ENCODE peak calls at places on chromosomes 5 and 9, in five cellular contexts. U is CD8-positive, alpha-beta T cell; S is neural crest cell; K is GM20000; W is cardiac fibroblast. J is an unnamed sample.

GRCh38 chr9:6415266-6415665 is 2.3 kb downstream of the UHRF2 start:
- DNase-seq in U (no peak), S (no peak), K (no peak), W (no peak), J (no peak)

GRCh38 chr9:116594552-116594951 is 92.6 kb upstream of the TRIM32 start:
- DNase-seq in U (no peak), S (no peak), K (no peak), W (peak; percentile 95), J (no peak)

GRCh38 chr9:111300140-111300735 is 29.8 kb downstream of the OR2K2 start:
- DNase-seq in U (no peak), S (no peak), K (no peak), W (no peak), J (no peak)

GRCh38 chr5:10885026-10885425 is 124.0 kb upstream of the DAP start:
- DNase-seq in U (no peak), S (no peak), K (no peak), W (peak; percentile 63), J (no peak)

GRCh38 chr9:78622131-78622530 is 325.2 kb downstream of the PSAT1 start:
- DNase-seq in U (no peak), S (no peak), K (no peak), W (no peak), J (no peak)

GRCh38 chr9:3136999-3137675 is 293.2 kb upstream of the PUM3 start:
- DNase-seq in U (no peak), S (no peak), K (no peak), W (no peak), J (no peak)

GRCh38 chr5:174300118-174300940 is 254.8 kb downstream of the NSG2 start:
- DNase-seq in U (no peak), S (no peak), K (no peak), W (no peak), J (no peak)

GRCh38 chr5:175246242-175246891 is 197.6 kb downstream of the DRD1 start:
- DNase-seq in U (no peak), S (no peak), K (no peak), W (peak; percentile 82), J (no peak)

GRCh38 chr9:137411670-137412380 is 11.1 kb downstream of the EXD3 start:
- DNase-seq in U (no peak), S (no peak), K (peak; percentile 86), W (peak; percentile 95), J (no peak)

GRCh38 chr9:86134361-86134760 is 35.0 kb upstream of the GOLM1 start:
- DNase-seq in U (no peak), S (no peak), K (no peak), W (no peak), J (no peak)

GRCh38 chr5:166639151-166639550 is 1652.3 kb upstream of the WWC1 start:
- DNase-seq in U (no peak), S (no peak), K (no peak), W (no peak), J (no peak)

DNA sequence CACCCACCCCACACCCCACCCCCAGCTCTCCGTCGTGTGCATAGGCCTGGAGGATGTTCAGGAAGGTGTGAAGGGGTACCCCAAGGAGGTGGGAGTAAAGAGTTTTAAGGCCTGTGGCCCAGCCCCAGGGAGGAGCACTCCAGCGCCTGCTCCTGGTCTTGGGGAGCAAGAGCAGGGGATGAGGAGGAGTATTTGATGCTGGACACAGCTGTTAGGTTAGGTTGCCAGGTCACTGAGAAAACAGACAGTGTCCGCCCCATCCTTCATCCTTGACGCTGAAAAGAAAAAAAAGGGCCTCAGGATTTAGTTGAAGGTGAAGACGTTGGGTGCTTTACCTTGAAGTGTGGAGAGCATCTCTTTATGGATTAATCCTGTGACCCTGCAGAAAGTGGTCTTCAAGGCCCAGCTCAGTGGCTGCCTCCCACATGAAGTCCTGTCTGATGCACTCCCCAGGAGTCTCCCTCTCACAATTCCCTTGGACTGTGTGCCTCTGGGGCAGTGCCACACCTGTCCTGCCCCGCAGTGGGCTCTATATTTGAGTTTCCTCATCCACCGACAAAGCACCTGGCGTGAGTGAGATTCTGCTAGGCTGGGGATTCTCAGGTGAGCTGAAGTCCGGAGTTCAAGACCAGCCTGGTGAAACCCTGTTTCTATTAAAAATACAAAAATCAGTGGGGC is 101.8 kb downstream of the SPRY4 start:
- DNase-seq in U (no peak), S (no peak), K (no peak), W (no peak), J (no peak)
- TF ChIP-seq CTCF in U (no peak), S (no peak), K (no peak), W (no peak), J (no peak)

DNA sequence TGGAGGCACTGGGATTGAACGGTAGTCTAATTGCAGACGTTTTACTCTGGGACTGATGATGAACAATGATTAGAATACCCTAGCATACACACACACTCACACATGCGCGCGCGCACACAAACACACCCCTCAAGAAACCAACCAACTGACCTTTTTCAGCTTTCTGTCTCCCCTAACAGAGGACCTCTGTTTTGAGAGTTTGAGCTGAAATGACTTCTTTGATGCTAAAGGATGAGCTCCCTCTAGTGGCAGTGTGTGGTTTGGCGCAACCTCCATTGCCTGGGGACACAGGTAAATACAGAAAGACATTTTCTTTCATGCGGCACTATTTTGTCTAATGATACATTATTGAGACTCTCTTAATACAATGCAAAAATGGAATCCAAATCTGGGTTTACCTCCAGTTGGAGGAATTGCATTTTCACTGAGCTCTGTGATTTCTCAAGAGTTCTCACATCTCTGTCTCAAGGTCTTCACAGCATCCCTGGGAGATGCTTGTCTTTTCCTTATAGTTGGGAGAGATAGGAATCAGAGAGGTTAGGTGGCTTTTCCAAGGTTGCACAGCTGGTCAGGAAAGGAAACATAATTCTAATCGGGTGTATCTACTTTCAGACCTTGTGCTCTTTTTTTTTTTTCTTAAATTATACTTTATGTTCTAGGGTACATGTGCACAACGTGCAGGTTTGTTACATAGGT is 187.5 kb downstream of the TMEM38B start:
- DNase-seq in U (peak; percentile 49), S (peak; percentile 72), K (peak; percentile 56), W (peak; percentile 69), J (peak; percentile 74)
- TF ChIP-seq CTCF in U (peak; percentile 74), S (peak; percentile 94), K (peak; percentile 90), W (peak; percentile 87), J (peak; percentile 82)

GRCh38 chr5:124411089-124411488 is 335.4 kb downstream of the ZNF608 start:
- DNase-seq in U (no peak), S (no peak), K (no peak), W (peak; percentile 18), J (no peak)
- TF ChIP-seq CTCF in U (no peak), S (peak; percentile 41), K (no peak), W (no peak), J (no peak)

GRCh38 chr5:179276838-179277395 is 68.3 kb downstream of the ADAMTS2 start:
- DNase-seq in U (no peak), S (no peak), K (no peak), W (no peak), J (no peak)
- TF ChIP-seq CTCF in U (no peak), S (peak; percentile 33), K (no peak), W (peak; percentile 23), J (no peak)

DNA sequence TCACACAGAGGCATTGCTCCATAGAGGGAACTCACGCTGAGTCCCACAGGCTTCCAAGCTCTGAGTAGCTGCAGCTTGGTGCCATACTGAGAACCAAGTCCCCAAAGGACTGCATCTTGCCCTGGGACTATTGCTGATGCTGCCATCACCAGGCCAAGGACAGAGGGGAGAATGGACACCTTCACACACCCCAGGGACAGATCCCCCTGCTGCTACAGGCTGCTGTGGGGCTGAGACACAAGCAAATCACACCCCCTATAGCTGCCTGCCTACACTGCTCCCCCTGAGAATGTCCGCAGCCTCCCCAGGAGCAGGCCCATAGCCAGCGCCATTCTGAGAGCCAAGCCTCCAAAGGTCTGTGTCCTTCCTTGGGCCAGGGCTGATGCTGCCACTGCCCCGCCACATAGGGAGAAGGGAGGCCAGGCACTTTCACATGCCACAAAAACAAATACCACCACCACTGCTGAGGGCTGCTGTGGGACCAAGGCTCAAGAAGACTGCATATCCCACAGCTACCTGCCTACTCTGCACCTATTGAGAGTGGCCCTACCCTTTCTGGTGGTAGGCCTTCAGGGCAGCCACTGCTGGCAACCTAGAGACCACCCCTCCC is 81.5 kb downstream of the SYK start:
- DNase-seq in U (no peak), S (no peak), K (no peak), W (no peak), J (no peak)
- TF ChIP-seq CTCF in U (no peak), S (no peak), K (no peak), W (no peak), J (no peak)

DNA sequence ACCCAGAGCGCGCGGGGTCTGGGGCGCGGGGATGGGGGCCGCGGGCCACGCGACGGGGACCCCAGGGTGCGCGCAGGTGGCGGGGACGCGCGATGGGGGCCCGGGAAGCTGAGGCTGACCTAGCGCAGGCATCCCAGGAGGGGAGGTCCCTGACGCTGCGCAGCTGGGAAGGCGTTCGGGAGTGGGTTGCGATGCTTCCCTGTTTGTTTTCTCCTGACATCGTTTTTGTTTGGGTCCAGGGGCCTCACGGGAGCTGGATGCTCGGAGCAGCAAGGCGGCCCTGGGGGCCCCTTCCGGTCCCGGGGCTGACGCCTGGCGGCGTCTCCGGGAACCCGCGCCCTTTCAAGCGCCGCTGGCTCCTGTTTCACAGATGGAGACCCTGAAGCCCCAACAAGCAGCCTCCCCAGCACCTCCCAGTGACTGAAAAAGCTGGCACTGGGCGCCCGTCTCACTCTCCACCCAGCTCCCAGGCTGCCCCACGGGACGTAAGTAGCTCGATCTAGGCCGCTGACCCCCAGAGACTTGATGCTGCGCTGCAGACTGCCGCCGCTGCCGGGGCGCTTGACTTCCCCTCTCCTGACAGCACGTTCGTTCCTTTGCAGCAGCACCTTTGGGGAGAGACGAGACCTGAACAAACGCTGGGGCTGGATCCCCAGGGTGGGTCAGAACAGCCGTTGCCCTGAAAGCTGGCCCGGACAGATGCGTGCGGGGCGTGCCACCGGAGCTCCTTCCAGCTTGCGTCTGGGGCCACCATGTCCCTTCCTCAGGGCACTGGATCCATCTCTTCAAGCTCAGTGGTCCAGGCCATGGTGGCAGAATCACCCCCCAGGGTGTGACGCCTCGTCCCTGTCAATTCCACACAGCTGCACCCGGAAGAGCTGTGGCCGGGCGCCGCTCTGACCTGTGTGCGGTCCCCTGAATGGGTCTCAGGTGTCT is 593 bp downstream of the BRD3OS start:
- DNase-seq in U (peak; percentile 51), S (peak; percentile 49), K (peak; percentile 73), W (peak; percentile 44), J (no peak)
- TF ChIP-seq CTCF in U (peak; percentile 29), S (peak; percentile 48), K (no peak), W (peak; percentile 33), J (no peak)

DNA sequence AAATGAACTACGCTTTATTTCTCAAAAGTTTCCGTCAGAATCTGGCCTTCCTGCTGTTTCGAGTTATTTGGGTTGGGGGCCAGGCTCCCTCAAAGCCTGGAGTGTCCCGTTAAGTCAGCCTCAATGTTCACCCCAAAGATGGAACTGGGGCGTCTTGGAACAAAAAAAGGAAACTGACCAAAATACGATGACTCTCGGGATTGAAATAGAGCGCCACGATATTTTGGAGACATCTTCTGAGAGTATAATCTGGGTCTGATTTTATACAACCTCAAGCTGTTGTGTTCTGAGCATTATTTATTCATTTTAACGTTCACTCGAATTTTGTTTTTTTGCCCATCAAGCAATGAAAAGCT is 28.1 kb downstream of the TLX3 start:
- DNase-seq in U (no peak), S (no peak), K (no peak), W (no peak), J (no peak)
- TF ChIP-seq CTCF in U (no peak), S (no peak), K (no peak), W (no peak), J (no peak)

GRCh38 chr9:83920942-83921707 is at the start of gene KIF27:
- DNase-seq in U (peak; percentile 94), S (peak; percentile 99), K (peak; percentile 96), W (peak; percentile 98), J (peak; percentile 99)
- TF ChIP-seq CTCF in U (peak; percentile 58), S (peak; percentile 67), K (peak; percentile 38), W (peak; percentile 28), J (peak; percentile 59)

J was measured in mesothelial cell of epicardium.